ENCODE peak calls at places on chromosomes 16 and 17, in ten cellular contexts. W is cardiac fibroblast; I is anterior cingulate cortex; T is GM03348; C is A549; V is GM04504; L is KG1; G is NCI-H1436 treated with DMSO at 0.1 percent for 48 hours; D is activated CD4-positive, alpha-beta T cell treated with anti-CD3 and anti-CD28 coated beads for 24 hours; P is T-helper 9 cell. K is an unnamed sample.

GRCh38 chr17:57586099-57586702 is 158.9 kb downstream of the CCDC182 start:
- DNase-seq in D (no peak), W (no peak), L (no peak), P (no peak), I (no peak), V (no peak), G (peak; percentile 76), C (no peak), T (no peak), K (no peak)

GRCh38 chr17:78144146-78144719 is 2.0 kb upstream of the C17orf99 start:
- DNase-seq in L (peak; percentile 44), W (peak; percentile 97), G (no peak), V (peak; percentile 27), P (no peak), C (no peak), D (no peak), I (peak; percentile 83), T (peak; percentile 55), K (no peak)

GRCh38 chr16:56983211-56983751 is 6.1 kb upstream of the NLRC5 start:
- DNase-seq in G (no peak), L (no peak), I (no peak), C (no peak), P (no peak), W (no peak), D (no peak), V (no peak), T (no peak), K (no peak)

GRCh38 chr16:88747588-88748301 is 37.3 kb downstream of the PIEZO1 start:
- DNase-seq in G (peak; percentile 30), W (no peak), D (no peak), I (no peak), L (peak; percentile 50), C (peak; percentile 91), V (no peak), T (peak; percentile 41), P (no peak), K (peak; percentile 64)

GRCh38 chr16:59993101-59993500 is 1259.0 kb upstream of the GOT2 start:
- DNase-seq in L (no peak), W (no peak), T (no peak), V (no peak), G (no peak), C (no peak), I (no peak), D (no peak), P (no peak), K (no peak)

GRCh38 chr16:49051626-49052025 is 230.0 kb downstream of the CBLN1 start:
- DNase-seq in C (no peak), P (no peak), I (no peak), D (no peak), G (no peak), T (no peak), W (no peak), V (no peak), L (no peak), K (no peak)

GRCh38 chr16:72172105-72173034 is at the start of gene PMFBP1:
- DNase-seq in T (peak; percentile 17), P (no peak), I (no peak), W (peak; percentile 87), C (peak; percentile 3), V (peak; percentile 44), G (no peak), D (no peak), L (peak; percentile 49), K (peak; percentile 32)

GRCh38 chr17:7574176-7574953 is 5.1 kb upstream of the CD68 start:
- DNase-seq in C (no peak), I (no peak), L (no peak), D (no peak), G (no peak), P (no peak), W (no peak), V (no peak), T (no peak), K (no peak)

GRCh38 chr17:78669975-78670518 is 92.9 kb upstream of the DNAH17 start:
- DNase-seq in I (no peak), P (no peak), V (no peak), D (no peak), W (no peak), G (no peak), T (no peak), L (no peak), C (no peak), K (no peak)

GRCh38 chr16:66935319-66936011 is at the start of gene CES2:
- DNase-seq in I (no peak), G (no peak), L (no peak), V (no peak), W (peak; percentile 46), T (peak; percentile 86), C (no peak), P (no peak), D (no peak), K (no peak)

GRCh38 chr17:82859431-82860403 is 19.9 kb upstream of the ZNF750 start:
- DNase-seq in P (peak; percentile 38), I (no peak), D (peak; percentile 28), T (peak; percentile 65), C (peak; percentile 41), G (no peak), L (peak; percentile 57), V (no peak), W (peak; percentile 61), K (no peak)

GRCh38 chr16:11668590-11669379 is 530 bp downstream of the SNN start:
- DNase-seq in W (no peak), L (no peak), G (no peak), T (peak; percentile 58), C (no peak), D (no peak), I (no peak), V (no peak), P (peak; percentile 29), K (peak; percentile 19)

GRCh38 chr16:68130520-68130919 is 45.4 kb downstream of the NFATC3 start:
- DNase-seq in P (no peak), T (no peak), I (no peak), D (no peak), G (no peak), W (no peak), L (no peak), C (no peak), V (no peak), K (no peak)

GRCh38 chr17:68972119-68972704 is 17.0 kb upstream of the ABCA8 start:
- DNase-seq in I (no peak), W (peak; percentile 63), C (peak; percentile 49), L (no peak), V (peak; percentile 23), P (no peak), T (peak; percentile 54), G (no peak), D (no peak), K (no peak)

GRCh38 chr16:14095883-14096551 is 24.9 kb downstream of the MRTFB start:
- DNase-seq in D (no peak), G (no peak), C (no peak), I (no peak), V (no peak), L (no peak), W (no peak), P (no peak), T (no peak), K (no peak)

GRCh38 chr16:53899471-53899870 is 195.5 kb downstream of the FTO start:
- DNase-seq in P (no peak), G (no peak), W (peak; percentile 44), D (no peak), I (no peak), L (no peak), V (no peak), C (no peak), T (peak; percentile 20), K (no peak)

GRCh38 chr17:67639997-67640396 is 77.7 kb upstream of the NOL11 start:
- DNase-seq in P (no peak), V (no peak), T (no peak), L (no peak), D (no peak), W (peak; percentile 31), G (no peak), I (no peak), C (no peak), K (no peak)

GRCh38 chr17:7563115-7563869 is 1.6 kb downstream of the SENP3 start:
- DNase-seq in W (no peak), P (no peak), D (no peak), V (no peak), T (no peak), G (no peak), C (no peak), I (no peak), L (no peak), K (no peak)

GRCh38 chr16:74034862-74035261 is 261.8 kb upstream of the PSMD7 start:
- DNase-seq in V (no peak), C (peak; percentile 14), W (peak; percentile 36), P (no peak), G (no peak), D (no peak), I (no peak), T (peak; percentile 46), L (no peak), K (no peak)

GRCh38 chr17:74369221-74369620 is 1.9 kb downstream of the GPR142 start:
- DNase-seq in G (peak; percentile 34), D (peak; percentile 47), V (no peak), C (no peak), L (peak; percentile 25), P (peak; percentile 50), T (no peak), W (no peak), I (no peak), K (peak; percentile 36)

GRCh38 chr16:50204426-50205108 is 51.5 kb downstream of the TENT4B start:
- DNase-seq in T (peak; percentile 16), D (no peak), I (no peak), G (no peak), V (no peak), W (no peak), C (no peak), P (no peak), L (no peak), K (no peak)

GRCh38 chr16:85446846-85447656 is 166.1 kb upstream of the GSE1 start:
- DNase-seq in G (no peak), I (no peak), T (no peak), C (no peak), L (no peak), P (no peak), D (no peak), V (no peak), W (no peak), K (no peak)

GRCh38 chr17:67055811-67056745 is 11.7 kb downstream of the CACNG1 start:
- DNase-seq in T (no peak), G (no peak), I (no peak), W (no peak), L (no peak), D (no peak), V (no peak), P (no peak), C (no peak), K (no peak)

GRCh38 chr17:54901230-54901847 is 687 bp downstream of the TOM1L1 start:
- DNase-seq in G (peak; percentile 49), D (no peak), W (peak; percentile 48), L (no peak), P (no peak), C (peak; percentile 57), T (peak; percentile 13), V (peak; percentile 34), I (no peak), K (no peak)

GRCh38 chr16:58063377-58064076 is 38.0 kb downstream of the MMP15 start:
- DNase-seq in P (no peak), I (no peak), L (no peak), C (no peak), V (no peak), T (no peak), W (no peak), G (no peak), D (no peak), K (no peak)